ENCODE peak calls at places on chromosomes 16 and 17, in ten cellular contexts. One of them, this sample, is unnamed.

GRCh38 chr16:85017151-85017550 is 5.8 kb upstream of the ZDHHC7 start:
- DNase-seq in mucosa of descending colon: no peak
- DNase-seq in tibial nerve: no peak
- DNase-seq in fibroblast of lung: no peak
- DNase-seq in heart right ventricle: no peak
- DNase-seq in HFF-Myc: no peak
- DNase-seq in keratinocyte: no peak
- DNase-seq in astrocyte of the cerebellum: no peak
- DNase-seq in retinal pigment epithelial cell: no peak
- DNase-seq in HL-60: no peak
- DNase-seq in this sample: no peak

GRCh38 chr16:67302882-67303434 is 23.6 kb downstream of the KCTD19 start:
- DNase-seq in fibroblast of lung: no peak
- DNase-seq in tibial nerve: no peak
- DNase-seq in astrocyte of the cerebellum: no peak
- DNase-seq in heart right ventricle: no peak
- DNase-seq in retinal pigment epithelial cell: no peak
- DNase-seq in HL-60: no peak
- DNase-seq in keratinocyte: no peak
- DNase-seq in mucosa of descending colon: no peak
- DNase-seq in HFF-Myc: no peak
- DNase-seq in this sample: no peak

GRCh38 chr17:7587420-7587786 is 2.5 kb downstream of the SOX15 start:
- DNase-seq in HFF-Myc: peak; percentile 70
- DNase-seq in heart right ventricle: no peak
- DNase-seq in HL-60: no peak
- DNase-seq in retinal pigment epithelial cell: peak; percentile 36
- DNase-seq in fibroblast of lung: peak; percentile 91
- DNase-seq in mucosa of descending colon: no peak
- DNase-seq in astrocyte of the cerebellum: peak; percentile 87
- DNase-seq in tibial nerve: no peak
- DNase-seq in keratinocyte: no peak
- DNase-seq in this sample: peak; percentile 96

GRCh38 chr17:77462101-77462500 is 321.3 kb downstream of the SEC14L1 start:
- DNase-seq in astrocyte of the cerebellum: no peak
- DNase-seq in heart right ventricle: no peak
- DNase-seq in retinal pigment epithelial cell: no peak
- DNase-seq in tibial nerve: no peak
- DNase-seq in mucosa of descending colon: no peak
- DNase-seq in HL-60: no peak
- DNase-seq in fibroblast of lung: no peak
- DNase-seq in keratinocyte: no peak
- DNase-seq in HFF-Myc: no peak
- DNase-seq in this sample: no peak

GRCh38 chr16:79001156-79001997 is 599.2 kb downstream of the MAF start:
- DNase-seq in heart right ventricle: no peak
- DNase-seq in keratinocyte: no peak
- DNase-seq in fibroblast of lung: no peak
- DNase-seq in mucosa of descending colon: no peak
- DNase-seq in astrocyte of the cerebellum: no peak
- DNase-seq in HL-60: no peak
- DNase-seq in retinal pigment epithelial cell: peak; percentile 14
- DNase-seq in HFF-Myc: no peak
- DNase-seq in tibial nerve: no peak
- DNase-seq in this sample: no peak

GRCh38 chr17:2042355-2042929 is 620 bp downstream of the OVCA2 start:
- DNase-seq in fibroblast of lung: peak; percentile 47
- DNase-seq in HFF-Myc: no peak
- DNase-seq in tibial nerve: no peak
- DNase-seq in retinal pigment epithelial cell: no peak
- DNase-seq in HL-60: no peak
- DNase-seq in keratinocyte: no peak
- DNase-seq in heart right ventricle: no peak
- DNase-seq in astrocyte of the cerebellum: no peak
- DNase-seq in mucosa of descending colon: no peak
- DNase-seq in this sample: no peak

GRCh38 chr16:9709221-9709620 is 473.0 kb downstream of the GRIN2A start:
- DNase-seq in tibial nerve: no peak
- DNase-seq in HL-60: no peak
- DNase-seq in mucosa of descending colon: no peak
- DNase-seq in keratinocyte: no peak
- DNase-seq in retinal pigment epithelial cell: no peak
- DNase-seq in astrocyte of the cerebellum: no peak
- DNase-seq in fibroblast of lung: no peak
- DNase-seq in heart right ventricle: no peak
- DNase-seq in HFF-Myc: no peak
- DNase-seq in this sample: no peak

GRCh38 chr17:45675012-45675411 is 109.1 kb upstream of the CRHR1 start:
- DNase-seq in HFF-Myc: no peak
- DNase-seq in keratinocyte: no peak
- DNase-seq in fibroblast of lung: no peak
- DNase-seq in tibial nerve: no peak
- DNase-seq in astrocyte of the cerebellum: no peak
- DNase-seq in mucosa of descending colon: no peak
- DNase-seq in retinal pigment epithelial cell: no peak
- DNase-seq in heart right ventricle: no peak
- DNase-seq in HL-60: no peak
- DNase-seq in this sample: no peak

GRCh38 chr16:15585956-15586355 is 57.0 kb downstream of the MARF1 start:
- DNase-seq in HL-60: no peak
- DNase-seq in HFF-Myc: no peak
- DNase-seq in astrocyte of the cerebellum: no peak
- DNase-seq in fibroblast of lung: no peak
- DNase-seq in heart right ventricle: no peak
- DNase-seq in retinal pigment epithelial cell: no peak
- DNase-seq in keratinocyte: no peak
- DNase-seq in mucosa of descending colon: no peak
- DNase-seq in tibial nerve: no peak
- DNase-seq in this sample: no peak

GRCh38 chr17:80869476-80869875 is 122.2 kb upstream of the CHMP6 start:
- DNase-seq in HL-60: no peak
- DNase-seq in fibroblast of lung: no peak
- DNase-seq in retinal pigment epithelial cell: no peak
- DNase-seq in keratinocyte: no peak
- DNase-seq in astrocyte of the cerebellum: no peak
- DNase-seq in heart right ventricle: no peak
- DNase-seq in mucosa of descending colon: peak; percentile 8
- DNase-seq in tibial nerve: no peak
- DNase-seq in HFF-Myc: no peak
- DNase-seq in this sample: no peak

GRCh38 chr17:79388556-79389295 is 222.1 kb downstream of the RBFOX3 start:
- DNase-seq in astrocyte of the cerebellum: peak; percentile 1
- DNase-seq in retinal pigment epithelial cell: no peak
- DNase-seq in keratinocyte: no peak
- DNase-seq in tibial nerve: no peak
- DNase-seq in heart right ventricle: peak; percentile 45
- DNase-seq in mucosa of descending colon: no peak
- DNase-seq in HFF-Myc: no peak
- DNase-seq in HL-60: no peak
- DNase-seq in fibroblast of lung: peak; percentile 11
- DNase-seq in this sample: peak; percentile 38

GRCh38 chr17:51527230-51527982 is 267.1 kb downstream of the UTP18 start:
- DNase-seq in heart right ventricle: no peak
- DNase-seq in astrocyte of the cerebellum: no peak
- DNase-seq in fibroblast of lung: no peak
- DNase-seq in mucosa of descending colon: no peak
- DNase-seq in HFF-Myc: no peak
- DNase-seq in tibial nerve: no peak
- DNase-seq in HL-60: no peak
- DNase-seq in retinal pigment epithelial cell: no peak
- DNase-seq in keratinocyte: no peak
- DNase-seq in this sample: no peak

GRCh38 chr16:82629441-82630027 is 2.8 kb downstream of the CDH13 start:
- DNase-seq in heart right ventricle: no peak
- DNase-seq in tibial nerve: no peak
- DNase-seq in fibroblast of lung: peak; percentile 49
- DNase-seq in astrocyte of the cerebellum: peak; percentile 41
- DNase-seq in mucosa of descending colon: no peak
- DNase-seq in HFF-Myc: no peak
- DNase-seq in keratinocyte: peak; percentile 91
- DNase-seq in retinal pigment epithelial cell: no peak
- DNase-seq in HL-60: no peak
- DNase-seq in this sample: peak; percentile 87

GRCh38 chr16:82630219-82630618 is 3.5 kb downstream of the CDH13 start:
- DNase-seq in heart right ventricle: no peak
- DNase-seq in HL-60: no peak
- DNase-seq in keratinocyte: no peak
- DNase-seq in mucosa of descending colon: no peak
- DNase-seq in fibroblast of lung: peak; percentile 34
- DNase-seq in retinal pigment epithelial cell: no peak
- DNase-seq in tibial nerve: no peak
- DNase-seq in astrocyte of the cerebellum: no peak
- DNase-seq in HFF-Myc: no peak
- DNase-seq in this sample: peak; percentile 53

GRCh38 chr16:82630688-82631087 is 3.9 kb downstream of the CDH13 start:
- DNase-seq in HL-60: no peak
- DNase-seq in heart right ventricle: no peak
- DNase-seq in keratinocyte: no peak
- DNase-seq in tibial nerve: no peak
- DNase-seq in HFF-Myc: no peak
- DNase-seq in mucosa of descending colon: no peak
- DNase-seq in astrocyte of the cerebellum: no peak
- DNase-seq in fibroblast of lung: peak; percentile 61
- DNase-seq in retinal pigment epithelial cell: no peak
- DNase-seq in this sample: peak; percentile 18

GRCh38 chr16:82627811-82628339 is 1.1 kb downstream of the CDH13 start:
- DNase-seq in mucosa of descending colon: no peak
- DNase-seq in keratinocyte: peak; percentile 83
- DNase-seq in tibial nerve: no peak
- DNase-seq in HFF-Myc: no peak
- DNase-seq in heart right ventricle: peak; percentile 33
- DNase-seq in astrocyte of the cerebellum: no peak
- DNase-seq in fibroblast of lung: no peak
- DNase-seq in HL-60: no peak
- DNase-seq in retinal pigment epithelial cell: no peak
- DNase-seq in this sample: peak; percentile 18

GRCh38 chr16:82628741-82629140 is 2.0 kb downstream of the CDH13 start:
- DNase-seq in keratinocyte: no peak
- DNase-seq in HFF-Myc: no peak
- DNase-seq in tibial nerve: no peak
- DNase-seq in mucosa of descending colon: no peak
- DNase-seq in fibroblast of lung: no peak
- DNase-seq in retinal pigment epithelial cell: no peak
- DNase-seq in heart right ventricle: no peak
- DNase-seq in HL-60: no peak
- DNase-seq in astrocyte of the cerebellum: no peak
- DNase-seq in this sample: no peak
- H3K4me3 ChIP-seq in keratinocyte: peak overlapping the region; percentile 82
- H3K4me3 ChIP-seq in HFF-Myc: peak overlapping the region; percentile 64
- H3K4me3 ChIP-seq in tibial nerve: no peak overlapping the region
- H3K4me3 ChIP-seq in mucosa of descending colon: no peak overlapping the region
- H3K4me3 ChIP-seq in fibroblast of lung: no peak overlapping the region
- H3K4me3 ChIP-seq in retinal pigment epithelial cell: no peak overlapping the region
- H3K4me3 ChIP-seq in heart right ventricle: peak overlapping the region; percentile 67
- H3K4me3 ChIP-seq in HL-60: no peak overlapping the region
- H3K4me3 ChIP-seq in astrocyte of the cerebellum: no peak overlapping the region
- H3K4me3 ChIP-seq in this sample: peak overlapping the region; percentile 28

DNA sequence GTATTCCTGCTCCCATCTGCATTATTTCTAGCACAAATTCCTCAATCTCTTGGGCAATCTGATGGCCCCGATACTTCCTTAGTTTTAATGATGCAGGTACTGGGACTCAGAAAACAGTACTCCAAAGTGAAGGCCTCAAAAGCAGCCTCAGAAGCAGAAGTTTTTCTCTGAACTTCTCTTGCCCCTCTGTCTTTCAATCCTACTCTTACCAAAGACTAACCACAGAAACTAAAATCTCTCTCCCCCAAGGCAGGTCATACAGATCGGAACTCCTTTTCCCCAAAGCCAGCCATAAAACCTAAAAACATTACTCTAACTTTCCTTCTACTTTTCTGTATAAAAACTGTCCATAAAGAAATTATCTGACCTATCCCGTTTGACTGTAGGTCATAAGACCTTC is 103.5 kb downstream of the HS3ST3A1 start:
- DNase-seq in HFF-Myc: no peak
- DNase-seq in fibroblast of lung: no peak
- DNase-seq in tibial nerve: no peak
- DNase-seq in mucosa of descending colon: no peak
- DNase-seq in heart right ventricle: no peak
- DNase-seq in HL-60: no peak
- DNase-seq in retinal pigment epithelial cell: no peak
- DNase-seq in astrocyte of the cerebellum: no peak
- DNase-seq in keratinocyte: no peak
- DNase-seq in this sample: no peak
- TF ChIP-seq CTCF in HFF-Myc: no peak
- TF ChIP-seq CTCF in fibroblast of lung: no peak
- TF ChIP-seq CTCF in tibial nerve: no peak
- TF ChIP-seq CTCF in mucosa of descending colon: no peak
- TF ChIP-seq CTCF in heart right ventricle: no peak
- TF ChIP-seq CTCF in HL-60: no peak
- TF ChIP-seq CTCF in retinal pigment epithelial cell: no peak
- TF ChIP-seq CTCF in astrocyte of the cerebellum: no peak
- TF ChIP-seq CTCF in keratinocyte: no peak
- TF ChIP-seq CTCF in this sample: no peak

DNA sequence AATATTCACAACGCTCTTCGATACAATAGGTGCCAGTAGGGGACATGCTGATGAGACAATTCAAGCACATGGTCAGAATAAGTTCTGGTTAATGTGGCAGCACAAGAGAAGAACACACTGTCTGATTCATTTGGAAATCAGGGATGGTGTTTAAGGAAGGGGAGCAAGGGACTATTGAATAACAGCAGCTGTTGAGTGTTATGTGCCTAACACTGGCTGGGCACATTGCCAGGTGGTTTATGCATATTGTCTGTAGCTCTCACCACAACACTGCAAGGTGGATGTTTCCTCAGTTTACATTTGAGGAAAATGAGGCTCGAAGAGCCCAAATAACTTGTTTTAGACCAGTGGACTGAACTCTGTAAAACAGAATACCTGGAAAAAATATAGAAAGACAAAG is 44.2 kb downstream of the LYRM9 start:
- DNase-seq in retinal pigment epithelial cell: no peak
- DNase-seq in HFF-Myc: no peak
- DNase-seq in keratinocyte: no peak
- DNase-seq in astrocyte of the cerebellum: no peak
- DNase-seq in tibial nerve: no peak
- DNase-seq in heart right ventricle: no peak
- DNase-seq in HL-60: no peak
- DNase-seq in mucosa of descending colon: no peak
- DNase-seq in fibroblast of lung: no peak
- DNase-seq in this sample: no peak
- H3K4me3 ChIP-seq in retinal pigment epithelial cell: no peak overlapping the region
- H3K4me3 ChIP-seq in HFF-Myc: no peak overlapping the region
- H3K4me3 ChIP-seq in keratinocyte: no peak overlapping the region
- H3K4me3 ChIP-seq in astrocyte of the cerebellum: no peak overlapping the region
- H3K4me3 ChIP-seq in tibial nerve: no peak overlapping the region
- H3K4me3 ChIP-seq in heart right ventricle: no peak overlapping the region
- H3K4me3 ChIP-seq in HL-60: no peak overlapping the region
- H3K4me3 ChIP-seq in mucosa of descending colon: no peak overlapping the region
- H3K4me3 ChIP-seq in fibroblast of lung: no peak overlapping the region
- H3K4me3 ChIP-seq in this sample: no peak overlapping the region

DNA sequence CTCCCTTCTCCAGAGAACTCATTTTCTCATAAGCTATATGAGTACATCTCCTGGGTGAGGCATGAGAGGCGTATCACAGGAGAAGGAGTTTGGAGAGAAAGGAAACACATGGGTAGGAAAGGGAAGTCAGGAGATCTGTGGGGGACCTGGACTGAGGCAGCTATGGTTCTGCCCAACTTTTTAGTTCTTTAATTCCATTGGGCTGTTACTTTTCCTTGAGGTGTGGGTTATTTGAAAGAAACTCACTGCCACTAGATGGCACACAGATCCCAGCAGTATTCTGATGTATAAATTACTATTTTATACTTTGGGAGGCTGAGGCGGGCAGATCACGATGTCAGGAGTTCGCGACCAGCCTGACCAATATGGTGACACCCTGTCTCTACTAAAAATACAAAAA is 63.6 kb downstream of the NUP93 start:
- DNase-seq in mucosa of descending colon: no peak
- DNase-seq in retinal pigment epithelial cell: no peak
- DNase-seq in fibroblast of lung: peak; percentile 61
- DNase-seq in astrocyte of the cerebellum: peak; percentile 27
- DNase-seq in keratinocyte: no peak
- DNase-seq in HL-60: no peak
- DNase-seq in HFF-Myc: no peak
- DNase-seq in tibial nerve: no peak
- DNase-seq in heart right ventricle: no peak
- DNase-seq in this sample: peak; percentile 41
- TF ChIP-seq CTCF in mucosa of descending colon: no peak
- TF ChIP-seq CTCF in retinal pigment epithelial cell: peak; percentile 62
- TF ChIP-seq CTCF in fibroblast of lung: peak; percentile 45
- TF ChIP-seq CTCF in astrocyte of the cerebellum: peak; percentile 60
- TF ChIP-seq CTCF in keratinocyte: peak; percentile 26
- TF ChIP-seq CTCF in HL-60: no peak
- TF ChIP-seq CTCF in HFF-Myc: peak; percentile 27
- TF ChIP-seq CTCF in tibial nerve: no peak
- TF ChIP-seq CTCF in heart right ventricle: no peak
- TF ChIP-seq CTCF in this sample: peak; percentile 56